ENCODE peak calls at places on chromosomes 16 and 17, in eight cellular contexts. Y is D341Med; I is CD8-positive, alpha-beta T cell; H is cardiac fibroblast; G is frontal cortex; V is RWPE1; F is GM04503; M is GOT3. B is an unnamed sample.

GRCh38 chr17:50835563-50836231 is at the start of gene WFIKKN2:
- DNase-seq in Y (peak), I (no peak), H (no peak), G (peak), V (no peak), F (no peak), M (no peak), B (no peak)

GRCh38 chr17:76268015-76268749 is 3.0 kb downstream of the UBALD2 start:
- DNase-seq in Y (no peak), I (peak), H (peak), G (peak), V (peak), F (no peak), M (no peak), B (peak)

GRCh38 chr16:76035689-76036088 is 241.5 kb upstream of the CNTNAP4 start:
- DNase-seq in Y (no peak), I (no peak), H (no peak), G (no peak), V (no peak), F (no peak), M (no peak), B (peak)

GRCh38 chr17:79306688-79307323 is 232.2 kb downstream of the ENGASE start:
- DNase-seq in Y (no peak), I (no peak), H (no peak), G (peak), V (no peak), F (no peak), M (no peak), B (no peak)

GRCh38 chr17:83182620-83183063 is 103.2 kb downstream of the METRNL start:
- DNase-seq in Y (peak), I (peak), H (no peak), G (no peak), V (no peak), F (no peak), M (no peak), B (no peak)

GRCh38 chr17:13306310-13306962 is 288.6 kb upstream of the ELAC2 start:
- DNase-seq in Y (peak), I (no peak), H (peak), G (peak), V (peak), F (peak), M (no peak), B (peak)

GRCh38 chr16:57479422-57480126 is 6.7 kb downstream of the DOK4 start:
- DNase-seq in Y (no peak), I (no peak), H (peak), G (peak), V (no peak), F (no peak), M (no peak), B (peak)

GRCh38 chr16:15971435-15971805 is 22.0 kb downstream of the ABCC1 start:
- DNase-seq in Y (no peak), I (no peak), H (no peak), G (no peak), V (no peak), F (no peak), M (no peak), B (no peak)

GRCh38 chr17:75512946-75513666 is 2.2 kb downstream of the CASKIN2 start:
- DNase-seq in Y (no peak), I (no peak), H (no peak), G (no peak), V (no peak), F (no peak), M (no peak), B (peak)

GRCh38 chr17:59893617-59894100 is 738 bp downstream of the RPS6KB1 start:
- DNase-seq in Y (peak), I (no peak), H (peak), G (no peak), V (peak), F (no peak), M (no peak), B (peak)

GRCh38 chr16:974001-974601 is 3.3 kb upstream of the LMF1 start:
- DNase-seq in Y (no peak), I (no peak), H (no peak), G (no peak), V (no peak), F (no peak), M (no peak), B (no peak)

GRCh38 chr16:11674818-11675560 is 6.7 kb downstream of the SNN start:
- DNase-seq in Y (no peak), I (no peak), H (peak), G (no peak), V (peak), F (no peak), M (no peak), B (peak)

GRCh38 chr16:760498-761343 is at the start of gene MSLN:
- DNase-seq in Y (no peak), I (no peak), H (peak), G (no peak), V (peak), F (no peak), M (no peak), B (no peak)

GRCh38 chr16:12436201-12436657 is 367.5 kb downstream of the CPPED1 start:
- DNase-seq in Y (no peak), I (no peak), H (no peak), G (peak), V (no peak), F (no peak), M (no peak), B (no peak)

GRCh38 chr17:47225436-47225858 is 16.3 kb downstream of the MYL4 start:
- DNase-seq in Y (no peak), I (no peak), H (peak), G (peak), V (peak), F (peak), M (no peak), B (peak)

GRCh38 chr17:29155235-29155965 is 24.8 kb downstream of the MYO18A start:
- DNase-seq in Y (peak), I (peak), H (peak), G (no peak), V (peak), F (no peak), M (no peak), B (peak)

GRCh38 chr16:72848759-72849664 is 198.9 kb downstream of the ZFHX3 start:
- DNase-seq in Y (peak), I (no peak), H (peak), G (peak), V (peak), F (peak), M (peak), B (peak)

GRCh38 chr16:55949518-55949917 is 74.3 kb upstream of the CES5A start:
- DNase-seq in Y (no peak), I (no peak), H (no peak), G (no peak), V (peak), F (no peak), M (no peak), B (peak)

GRCh38 chr16:55760665-55761035 is 72.2 kb downstream of the CES1 start:
- DNase-seq in Y (no peak), I (no peak), H (peak), G (no peak), V (no peak), F (no peak), M (no peak), B (no peak)

GRCh38 chr16:2773188-2773968 is 3.7 kb downstream of the ELOB start:
- DNase-seq in Y (no peak), I (no peak), H (no peak), G (no peak), V (no peak), F (no peak), M (no peak), B (no peak)

GRCh38 chr17:77568540-77568939 is 390.0 kb upstream of the TNRC6C start:
- DNase-seq in Y (no peak), I (no peak), H (no peak), G (no peak), V (no peak), F (no peak), M (no peak), B (no peak)

GRCh38 chr17:56762988-56763387 is 70.7 kb downstream of the C17orf67 start:
- DNase-seq in Y (no peak), I (no peak), H (no peak), G (no peak), V (no peak), F (no peak), M (no peak), B (no peak)

GRCh38 chr16:31508706-31509523 is 724 bp upstream of the RUSF1 start:
- DNase-seq in Y (no peak), I (no peak), H (peak), G (no peak), V (no peak), F (peak), M (no peak), B (no peak)

GRCh38 chr17:69557339-69557738 is 142.8 kb downstream of the MAP2K6 start:
- DNase-seq in Y (no peak), I (no peak), H (no peak), G (no peak), V (no peak), F (no peak), M (no peak), B (no peak)

GRCh38 chr17:31493656-31494155 is 102.2 kb downstream of the RAB11FIP4 start:
- DNase-seq in Y (no peak), I (peak), H (no peak), G (no peak), V (no peak), F (no peak), M (no peak), B (no peak)

GRCh38 chr16:23469814-23470213 is 16.8 kb upstream of the COG7 start:
- DNase-seq in Y (no peak), I (no peak), H (no peak), G (no peak), V (peak), F (no peak), M (no peak), B (no peak)

GRCh38 chr16:75695708-75696107 is 5.6 kb downstream of the DUXB start:
- DNase-seq in Y (no peak), I (no peak), H (no peak), G (no peak), V (no peak), F (no peak), M (no peak), B (no peak)

GRCh38 chr17:3848229-3848628 is 2.2 kb upstream of the NCBP3 start:
- DNase-seq in Y (no peak), I (no peak), H (no peak), G (no peak), V (no peak), F (no peak), M (no peak), B (no peak)

GRCh38 chr16:27315333-27316037 is 1.7 kb downstream of the IL4R start:
- DNase-seq in Y (no peak), I (peak), H (peak), G (no peak), V (peak), F (no peak), M (no peak), B (peak)

GRCh38 chr16:83969771-83970429 is 1.9 kb downstream of the NECAB2 start:
- DNase-seq in Y (no peak), I (no peak), H (no peak), G (no peak), V (no peak), F (no peak), M (no peak), B (no peak)

GRCh38 chr17:17141860-17142552 is 64.1 kb downstream of the PLD6 start:
- DNase-seq in Y (peak), I (peak), H (peak), G (peak), V (no peak), F (no peak), M (no peak), B (peak)